ENCODE peak calls at places on chromosomes 2 and 18, in four cellular contexts. I is PC-9, P is cardiac muscle cell, Q is frontal cortex. C is an unnamed sample.
A peak's percentile ranks its signal among the peaks of the same experiment; 100 is the strongest.

GRCh38 chr2:42084231-42084671 is 36.4 kb downstream of the PKDCC start:
- DNase-seq in I (no peak), P (no peak), Q (no peak), C (no peak)

GRCh38 chr18:54444309-54444914 is 86.7 kb downstream of the C18orf54 start:
- DNase-seq in I (peak; percentile 55), P (peak; percentile 63), Q (no peak), C (peak; percentile 25)

GRCh38 chr18:35376742-35377695 is at the start of gene ZNF396:
- DNase-seq in I (no peak), P (peak; percentile 78), Q (peak; percentile 79), C (peak; percentile 80)

GRCh38 chr2:201936817-201937216 is 96.8 kb upstream of the FZD7 start:
- DNase-seq in I (no peak), P (no peak), Q (no peak), C (no peak)

GRCh38 chr2:12948231-12948962 is 231.7 kb downstream of the TRIB2 start:
- DNase-seq in I (no peak), P (no peak), Q (no peak), C (no peak)

GRCh38 chr2:241859017-241859435 is 332 bp upstream of the PDCD1 start:
- DNase-seq in I (no peak), P (no peak), Q (no peak), C (no peak)

GRCh38 chr2:64792995-64793639 is 139.4 kb upstream of the SERTAD2 start:
- DNase-seq in I (no peak), P (no peak), Q (no peak), C (no peak)

GRCh38 chr2:73938761-73939352 is 12.2 kb downstream of the DGUOK start:
- DNase-seq in I (no peak), P (no peak), Q (no peak), C (no peak)

GRCh38 chr2:177335917-177336450 is 56.6 kb upstream of the AGPS start:
- DNase-seq in I (no peak), P (no peak), Q (no peak), C (no peak)

GRCh38 chr2:88903744-88904353 is 212.4 kb downstream of the RPIA start:
- DNase-seq in I (no peak), P (peak; percentile 69), Q (no peak), C (no peak)

GRCh38 chr2:30276455-30276911 is 45.1 kb downstream of the LBH start:
- DNase-seq in I (no peak), P (no peak), Q (no peak), C (no peak)

GRCh38 chr2:217899231-217900009 is 103.4 kb downstream of the TNS1 start:
- DNase-seq in I (peak; percentile 58), P (peak; percentile 60), Q (no peak), C (no peak)

GRCh38 chr2:188326669-188327301 is 35.1 kb downstream of the GULP1 start:
- DNase-seq in I (no peak), P (peak; percentile 24), Q (no peak), C (no peak)

C was measured in D721Med.